ENCODE peak calls at places on chromosomes 6 and 20, in nine cellular contexts. K is pancreas, B is mammary epithelial cell, I is ovary, J is hepatocyte, S is GM23248, C is iPS DF 6.9, N is gastrocnemius medialis, M is OCI-LY7. A is an unnamed sample. For H3K9me3, the result is how much of the 10 kb centered on the place peaks cover.

GRCh38 chr6:111737065-111737521 is 131.4 kb upstream of the TRAF3IP2 start:
- DNase-seq in I (no peak), C (no peak), K (no peak), N (no peak), B (peak), S (peak), M (no peak), J (no peak), A (no peak)

GRCh38 chr6:108872001-108872974 is 24.1 kb downstream of the ARMC2 start:
- DNase-seq in N (no peak), J (no peak), M (peak), C (no peak), S (no peak), K (no peak), I (no peak), B (no peak), A (no peak)

GRCh38 chr6:80215063-80215462 is 108.6 kb downstream of the BCKDHB start:
- DNase-seq in J (no peak), K (no peak), N (no peak), M (no peak), S (no peak), C (no peak), B (no peak), I (no peak), A (no peak)

GRCh38 chr6:159838020-159838744 is 38.1 kb downstream of the PNLDC1 start:
- DNase-seq in C (no peak), K (no peak), B (no peak), N (no peak), S (no peak), J (no peak), M (no peak), I (no peak), A (peak)

GRCh38 chr20:53660947-53661381 is 67.3 kb upstream of the ZNF217 start:
- DNase-seq in B (no peak), N (no peak), M (peak), K (no peak), S (peak), J (no peak), I (peak), C (no peak), A (peak)

GRCh38 chr20:59184880-59185447 is 21.3 kb downstream of the ZNF831 start:
- DNase-seq in I (no peak), C (no peak), K (no peak), J (no peak), S (peak), B (no peak), N (no peak), M (no peak), A (no peak)

GRCh38 chr6:118419448-118420394 is 128.4 kb upstream of the PLN start:
- DNase-seq in M (no peak), B (no peak), K (no peak), S (no peak), J (no peak), N (no peak), C (no peak), I (no peak), A (no peak)

GRCh38 chr20:60693513-60694133 is 558.4 kb upstream of the CDH4 start:
- DNase-seq in M (no peak), I (no peak), C (peak), B (no peak), K (no peak), J (no peak), N (no peak), S (no peak), A (peak)

GRCh38 chr6:106477790-106478189 is 117.3 kb downstream of the CRYBG1 start:
- DNase-seq in S (no peak), K (no peak), M (no peak), B (no peak), N (no peak), C (no peak), I (no peak), J (no peak), A (no peak)

GRCh38 chr20:8851446-8851845 is 217.4 kb upstream of the PLCB4 start:
- DNase-seq in B (no peak), K (no peak), S (no peak), I (no peak), C (no peak), M (no peak), N (no peak), J (no peak), A (no peak)

GRCh38 chr6:53943410-53943809 is 148.6 kb downstream of the LRRC1 start:
- DNase-seq in S (no peak), C (no peak), B (no peak), I (peak), J (no peak), M (no peak), N (no peak), K (no peak), A (no peak)

GRCh38 chr6:116596815-116597214 is 19.5 kb upstream of the RSPH4A start:
- DNase-seq in K (no peak), B (peak), I (no peak), S (peak), J (peak), C (no peak), N (no peak), M (no peak), A (peak)

GRCh38 chr6:53703047-53703446 is 37.5 kb upstream of the KLHL31 start:
- DNase-seq in I (no peak), B (no peak), N (peak), M (no peak), J (no peak), K (no peak), S (no peak), C (no peak), A (no peak)

GRCh38 chr6:94570576-94570975 is 1006.8 kb upstream of the MANEA start:
- DNase-seq in M (no peak), J (no peak), I (no peak), B (no peak), S (no peak), N (no peak), C (no peak), K (no peak), A (no peak)

GRCh38 chr6:168703970-168704369 is 263.0 kb downstream of the SMOC2 start:
- DNase-seq in M (no peak), B (no peak), J (no peak), C (no peak), K (no peak), S (no peak), N (no peak), I (peak), A (no peak)

GRCh38 chr6:1200706-1201105 is 111.2 kb upstream of the FOXQ1 start:
- DNase-seq in J (peak), M (no peak), C (no peak), I (no peak), S (peak), K (no peak), N (no peak), B (no peak), A (no peak)

GRCh38 chr20:25484911-25485511 is 77.5 kb downstream of the GINS1 start:
- DNase-seq in M (peak), N (no peak), J (no peak), K (no peak), S (no peak), I (no peak), B (peak), C (no peak), A (no peak)

GRCh38 chr20:53247460-53248103 is 275.4 kb downstream of the TSHZ2 start:
- DNase-seq in J (no peak), N (no peak), B (no peak), K (no peak), M (no peak), I (no peak), C (no peak), S (no peak), A (no peak)

GRCh38 chr6:104860221-104860620 is 502 bp upstream of the HACE1 start:
- DNase-seq in I (no peak), N (no peak), M (no peak), C (no peak), J (no peak), S (peak), K (no peak), B (no peak), A (no peak)

GRCh38 chr6:36660771-36661471 is 17.6 kb upstream of the CDKN1A start:
- DNase-seq in C (no peak), J (peak), B (no peak), K (peak), I (peak), S (peak), N (peak), M (no peak), A (peak)

GRCh38 chr20:18831830-18832229 is 18.2 kb downstream of the SCP2D1 start:
- DNase-seq in N (no peak), K (no peak), J (peak), B (no peak), M (no peak), S (peak), I (no peak), C (no peak), A (no peak)

GRCh38 chr6:157928428-157928827 is 53.2 kb upstream of the SYNJ2 start:
- DNase-seq in B (no peak), K (no peak), C (no peak), S (no peak), M (no peak), I (no peak), N (no peak), J (no peak), A (no peak)

GRCh38 chr6:137879301-137879700 is 12.2 kb downstream of the TNFAIP3 start:
- DNase-seq in K (no peak), J (no peak), M (no peak), I (no peak), S (no peak), N (no peak), B (no peak), C (no peak), A (no peak)

GRCh38 chr6:135438907-135439535 is 58.5 kb downstream of the AHI1 start:
- DNase-seq in C (no peak), J (peak), I (no peak), M (peak), S (peak), B (peak), K (no peak), N (no peak), A (no peak)

GRCh38 chr20:8536219-8536618 is 404.2 kb downstream of the PLCB1 start:
- DNase-seq in C (no peak), N (no peak), I (no peak), B (no peak), K (no peak), S (no peak), J (no peak), M (peak), A (no peak)

GRCh38 chr20:64161595-64162238 is 2.5 kb upstream of the MYT1 start:
- DNase-seq in J (peak), S (peak), K (peak), B (peak), I (peak), C (peak), M (no peak), N (no peak), A (peak)

GRCh38 chr6:53793318-53793975 is 1.4 kb upstream of the LRRC1 start:
- DNase-seq in B (peak), M (peak), N (no peak), K (peak), J (peak), C (no peak), I (peak), S (peak), A (peak)

GRCh38 chr6:109024368-109024767 is 70.3 kb downstream of the SESN1 start:
- DNase-seq in C (no peak), M (no peak), N (no peak), J (no peak), K (no peak), S (peak), I (no peak), B (no peak), A (no peak)

GRCh38 chr6:140537211-140537610 is 1162.8 kb upstream of the CITED2 start:
- DNase-seq in N (no peak), J (no peak), K (no peak), C (no peak), M (no peak), I (no peak), S (peak), B (no peak), A (no peak)

GRCh38 chr6:5082487-5083306 is 2.4 kb upstream of the PPP1R3G start:
- DNase-seq in N (no peak), S (peak), K (no peak), C (no peak), J (peak), I (no peak), B (peak), M (no peak), A (no peak)

GRCh38 chr20:868279-868678 is 34.8 kb downstream of the FAM110A start:
- DNase-seq in K (no peak), M (no peak), I (no peak), J (no peak), C (no peak), N (no peak), B (no peak), S (no peak), A (no peak)

GRCh38 chr6:116969211-116969863 is 92.3 kb downstream of the RFX6 start:
- DNase-seq in N (peak), I (no peak), B (peak), M (peak), C (peak), J (peak), K (peak), S (peak), A (peak)

GRCh38 chr6:16470502-16471221 is 232.3 kb downstream of the GMPR start:
- DNase-seq in J (no peak), M (no peak), N (no peak), K (no peak), C (no peak), I (no peak), B (no peak), S (no peak), A (no peak)

GRCh38 chr6:134875367-134875766 is 74.5 kb downstream of the ALDH8A1 start:
- DNase-seq in B (peak), S (no peak), I (no peak), N (no peak), M (peak), J (no peak), K (no peak), C (no peak), A (no peak)

GRCh38 chr6:70133246-70133645 is 169.6 kb downstream of the COL9A1 start:
- DNase-seq in K (no peak), N (no peak), S (no peak), C (no peak), B (no peak), M (no peak), J (no peak), I (no peak), A (no peak)

GRCh38 chr20:3686867-3687321 is 5.1 kb upstream of the ADAM33 start:
- DNase-seq in M (no peak), J (peak), I (peak), B (peak), C (no peak), S (peak), K (peak), N (peak), A (no peak)

GRCh38 chr6:90383212-90383611 is 86.6 kb upstream of the BACH2 start:
- DNase-seq in M (peak), S (no peak), C (no peak), I (no peak), J (no peak), K (no peak), N (no peak), B (no peak), A (no peak)

GRCh38 chr20:48698507-48699267 is 129.1 kb downstream of the PREX1 start:
- DNase-seq in J (no peak), B (no peak), S (no peak), I (no peak), C (peak), M (no peak), K (no peak), N (no peak), A (peak)

GRCh38 chr6:159899994-159900745 is 9.4 kb downstream of the MAS1 start:
- DNase-seq in M (no peak), S (peak), N (no peak), I (no peak), K (no peak), J (no peak), B (peak), C (no peak), A (no peak)

DNA sequence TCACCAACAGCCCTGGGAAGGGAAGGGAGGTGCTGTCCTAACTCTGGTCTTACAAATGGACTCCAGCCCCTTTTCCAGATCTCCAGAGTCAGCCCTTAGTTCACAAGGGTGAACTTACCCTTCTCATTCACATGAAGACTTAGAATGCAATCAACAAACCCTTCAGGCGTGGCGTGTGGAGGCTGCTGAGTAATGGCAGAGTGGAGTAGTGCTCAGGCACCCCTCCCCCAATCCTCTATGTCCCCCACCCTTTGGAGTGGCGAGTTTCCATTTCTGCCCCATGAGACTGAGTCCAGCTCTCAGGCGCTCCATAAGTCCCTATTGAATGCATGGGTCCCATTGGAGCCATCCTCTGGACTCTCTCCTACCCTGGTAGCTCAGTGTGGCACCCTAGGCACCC is 3.3 kb downstream of the SNAI1 start:
- DNase-seq in M (no peak), J (no peak), I (no peak), C (no peak), K (no peak), N (no peak), B (no peak), S (peak), A (no peak)
- H3K4me3 ChIP-seq in M (no peak), J (no peak), I (no peak), C (no peak), K (peak), N (no peak), B (no peak), S (peak), A (peak)

GRCh38 chr6:21111399-21111725 is 482.2 kb upstream of the SOX4 start:
- DNase-seq in C (no peak), N (no peak), S (no peak), K (no peak), I (no peak), B (peak), J (peak), M (no peak), A (peak)

GRCh38 chr6:21115111-21115510 is 478.4 kb upstream of the SOX4 start:
- DNase-seq in S (peak), C (no peak), N (no peak), M (no peak), J (no peak), I (peak), K (no peak), B (no peak), A (no peak)

GRCh38 chr6:21107796-21108195 is 485.8 kb upstream of the SOX4 start:
- DNase-seq in M (no peak), I (no peak), S (no peak), B (no peak), J (no peak), C (no peak), N (no peak), K (no peak), A (no peak)

GRCh38 chr6:21109421-21110178 is 484.0 kb upstream of the SOX4 start:
- DNase-seq in B (peak), K (no peak), C (no peak), M (no peak), N (no peak), I (no peak), S (peak), J (no peak), A (no peak)

DNA sequence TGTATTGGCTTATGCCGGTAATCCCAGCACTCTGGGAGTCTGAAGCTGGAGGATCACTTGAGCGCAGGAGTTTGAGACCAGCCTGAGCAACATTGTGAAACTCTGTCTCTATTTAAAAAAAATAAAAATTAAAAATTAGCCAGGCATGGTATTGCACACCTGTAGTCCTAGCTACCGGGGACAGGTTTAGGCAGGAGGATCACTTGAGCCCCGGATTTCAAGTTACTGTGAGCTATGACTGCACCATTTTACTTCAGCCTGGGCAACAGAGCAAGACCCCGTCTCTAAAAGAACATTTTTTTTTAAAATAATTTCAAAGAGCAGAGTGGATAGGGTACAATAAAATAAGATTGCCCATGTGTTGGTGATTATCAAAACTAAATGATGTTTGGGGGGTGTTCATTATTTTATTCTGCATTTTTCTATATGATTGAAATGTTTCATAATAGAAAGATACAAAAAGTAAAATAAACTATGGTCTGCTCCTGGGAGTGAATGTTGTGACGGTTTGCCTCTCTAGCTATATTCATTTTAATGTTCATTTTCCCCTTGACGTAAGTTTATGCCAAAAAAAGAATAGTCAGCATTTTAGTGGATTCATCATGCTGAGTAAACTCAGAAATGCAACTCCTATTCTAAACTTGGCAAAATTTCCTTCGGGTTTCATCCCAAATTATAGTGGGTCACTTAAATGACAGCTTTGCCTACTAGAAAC is 482.7 kb upstream of the SOX4 start:
- DNase-seq in N (no peak), S (peak), B (no peak), K (no peak), C (no peak), J (no peak), M (no peak), I (no peak), A (no peak)
- H3K27ac ChIP-seq in N (no peak), S (no peak), B (no peak), K (no peak), C (no peak), J (peak), M (no peak), I (no peak), A (no peak)

DNA sequence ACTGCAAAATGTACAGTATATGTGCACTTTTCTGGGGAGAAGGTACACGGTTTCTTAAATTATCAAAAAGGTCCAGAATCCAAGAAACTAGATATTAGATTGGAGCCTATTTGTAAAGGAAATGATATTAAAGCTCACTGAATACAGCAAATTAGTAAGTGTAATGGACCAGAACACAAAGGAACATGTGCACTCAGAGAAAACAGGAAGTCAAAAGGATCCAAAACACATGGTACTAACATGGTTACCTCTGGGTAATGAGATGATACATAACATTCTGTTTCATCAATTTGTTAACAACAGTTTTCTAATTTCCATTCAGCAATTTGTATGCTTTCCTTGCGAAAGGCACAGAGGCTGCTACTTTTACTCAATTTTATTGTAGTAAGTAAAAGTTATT is 18.7 kb downstream of the ZNF322 start:
- DNase-seq in C (no peak), S (no peak), I (no peak), M (no peak), K (no peak), J (no peak), N (no peak), B (no peak), A (no peak)
- H3K9me3 ChIP-seq in C (under half), S (under half), I (under half), M (under half), K (under half), J (under half), N (under half), B (half or more), A (half or more)

GRCh38 chr6:31777667-31778050 is 531 bp upstream of the VWA7 start:
- DNase-seq in J (no peak), M (no peak), B (no peak), S (no peak), C (no peak), I (no peak), N (no peak), K (no peak), A (no peak)

GRCh38 chr6:31776961-31777666 is at the start of gene VWA7:
- DNase-seq in B (peak), C (no peak), J (peak), M (no peak), S (peak), K (peak), N (peak), I (peak), A (peak)

GRCh38 chr6:31775184-31775583 is 1.9 kb downstream of the VWA7 start:
- DNase-seq in J (peak), M (no peak), K (no peak), B (no peak), N (no peak), S (no peak), I (no peak), C (no peak), A (no peak)

GRCh38 chr6:31775633-31776263 is 1.4 kb downstream of the VWA7 start:
- DNase-seq in S (no peak), K (no peak), I (no peak), M (no peak), N (no peak), J (peak), C (no peak), B (no peak), A (no peak)

DNA sequence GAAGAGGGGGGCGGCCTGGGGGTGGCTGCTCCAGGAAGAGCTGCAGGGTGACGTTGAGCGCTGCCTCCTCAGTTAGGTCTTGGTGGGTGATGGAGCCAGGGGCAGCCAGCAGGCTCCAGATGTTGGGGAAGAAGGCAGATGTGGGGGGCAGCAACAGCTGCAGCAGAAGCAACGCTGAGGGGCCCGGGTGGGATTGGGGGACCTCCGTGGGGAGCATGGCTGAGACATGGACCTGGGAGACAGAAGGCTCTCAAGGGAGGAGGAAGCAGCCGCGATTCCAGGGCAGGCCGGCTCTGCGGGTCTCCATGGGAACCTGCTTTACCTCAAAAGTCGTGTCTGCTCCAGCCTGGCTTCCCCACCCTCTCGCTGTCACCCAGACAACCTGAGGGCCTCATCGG is 566 bp downstream of the VWA7 start:
- DNase-seq in J (no peak), N (no peak), I (no peak), K (no peak), B (no peak), M (no peak), S (peak), C (no peak), A (no peak)
- H3K4me3 ChIP-seq in J (no peak), N (peak), I (no peak), K (peak), B (no peak), M (no peak), S (peak), C (no peak), A (no peak)